ENCODE peak calls at places on chromosomes 1 and 21, in five cellular contexts. H, D, P, X and K are unnamed samples.

GRCh38 chr1:118739421-118739930 is 248.7 kb downstream of the TBX15 start:
- DNase-seq in H (no peak), D (no peak), P (no peak), X (no peak), K (no peak)

GRCh38 chr21:45507523-45507875 is 34.7 kb downstream of the SLC19A1 start:
- DNase-seq in H (no peak), X (no peak), D (no peak), P (no peak), K (no peak)

GRCh38 chr1:56967900-56968832 is 2.4 kb upstream of the C8B start:
- DNase-seq in X (peak), D (peak), H (no peak), P (no peak), K (no peak)

GRCh38 chr1:216246577-216246976 is 176.7 kb downstream of the USH2A start:
- DNase-seq in P (no peak), D (no peak), X (no peak), H (no peak), K (no peak)

GRCh38 chr1:168110896-168111545 is 25.7 kb downstream of the GPR161 start:
- DNase-seq in H (no peak), D (no peak), X (no peak), P (no peak), K (no peak)

GRCh38 chr1:77639056-77639455 is 43.4 kb downstream of the ZZZ3 start:
- DNase-seq in H (no peak), D (no peak), P (no peak), X (no peak), K (no peak)

GRCh38 chr1:153699116-153699515 is 20.6 kb downstream of the NPR1 start:
- DNase-seq in H (no peak), P (no peak), X (no peak), D (peak), K (no peak)

GRCh38 chr21:28148400-28149064 is 844.1 kb downstream of the LTN1 start:
- DNase-seq in D (no peak), X (no peak), P (no peak), H (no peak), K (no peak)

GRCh38 chr1:1282998-1283397 is 2.8 kb downstream of the SCNN1D start:
- DNase-seq in H (no peak), D (no peak), X (no peak), P (no peak), K (no peak)

GRCh38 chr1:245277276-245277675 is 122.5 kb downstream of the KIF26B start:
- DNase-seq in D (no peak), P (peak), X (no peak), H (no peak), K (no peak)

GRCh38 chr1:228007054-228007800 is 429 bp downstream of the WNT3A start:
- DNase-seq in D (no peak), H (no peak), P (no peak), X (no peak), K (no peak)

GRCh38 chr1:230851291-230851691 is 17.0 kb downstream of the C1orf198 start:
- DNase-seq in D (no peak), X (no peak), P (no peak), H (no peak), K (no peak)

GRCh38 chr1:204409878-204410763 is 1.5 kb downstream of the PPP1R15B start:
- DNase-seq in P (no peak), H (no peak), D (no peak), X (no peak), K (no peak)